ENCODE peak calls at places on chromosomes 11 and 22, in ten cellular contexts. J is sigmoid colon, Q is AG04449, Z is HFF-Myc, V is prostate gland, N is cardiac fibroblast, U is H1, T is upper lobe of right lung, S is kidney epithelial cell, E is left lung. W is an unnamed sample.

GRCh38 chr22:47740109-47740805 is 977.8 kb downstream of the TBC1D22A start:
- DNase-seq in S (no peak), V (no peak), T (no peak), E (no peak), U (no peak), N (no peak), J (no peak), Q (no peak), Z (no peak), W (no peak)

GRCh38 chr11:16382638-16383380 is 26.5 kb upstream of the SOX6 start:
- DNase-seq in N (peak), V (no peak), E (no peak), J (no peak), Z (peak), U (no peak), Q (peak), S (no peak), T (no peak), W (no peak)

GRCh38 chr11:131036544-131036943 is 120.3 kb upstream of the SNX19 start:
- DNase-seq in Q (no peak), U (no peak), T (no peak), S (no peak), E (no peak), N (no peak), Z (no peak), J (no peak), V (no peak), W (no peak)

GRCh38 chr22:27581688-27582087 is 219.9 kb downstream of the MN1 start:
- DNase-seq in S (no peak), V (no peak), E (no peak), U (no peak), Z (peak), N (peak), J (peak), Q (no peak), T (no peak), W (no peak)

GRCh38 chr22:47301820-47302475 is 539.5 kb downstream of the TBC1D22A start:
- DNase-seq in T (no peak), V (no peak), U (no peak), J (no peak), Z (no peak), N (no peak), E (peak), Q (no peak), S (no peak), W (no peak)

GRCh38 chr22:24833881-24834495 is 28.0 kb downstream of the SGSM1 start:
- DNase-seq in U (no peak), N (no peak), T (no peak), V (no peak), S (no peak), Q (no peak), E (no peak), J (no peak), Z (no peak), W (no peak)

GRCh38 chr22:32788884-32789624 is 12.5 kb upstream of the TIMP3 start:
- DNase-seq in S (no peak), T (peak), N (peak), U (no peak), Z (no peak), E (no peak), V (peak), Q (no peak), J (peak), W (no peak)

GRCh38 chr11:26712497-26712896 is 9.4 kb downstream of the SLC5A12 start:
- DNase-seq in E (no peak), J (no peak), Z (no peak), Q (no peak), S (no peak), N (no peak), U (no peak), T (no peak), V (no peak), W (no peak)

GRCh38 chr11:77167111-77167626 is 39.1 kb downstream of the MYO7A start:
- DNase-seq in E (peak), S (no peak), Z (no peak), U (no peak), N (no peak), T (no peak), J (no peak), Q (no peak), V (no peak), W (no peak)

GRCh38 chr11:20160425-20161229 is at the start of gene DBX1:
- DNase-seq in S (no peak), J (no peak), Q (no peak), N (no peak), V (no peak), E (no peak), T (no peak), U (no peak), Z (no peak), W (no peak)

GRCh38 chr11:73270089-73270854 is 1.9 kb upstream of the P2RY6 start:
- DNase-seq in J (peak), U (no peak), Z (no peak), S (no peak), N (no peak), E (no peak), V (no peak), T (peak), Q (no peak), W (no peak)

GRCh38 chr22:35434061-35434750 is 34.3 kb downstream of the MCM5 start:
- DNase-seq in Z (no peak), U (no peak), J (no peak), Q (no peak), N (peak), S (no peak), V (no peak), T (no peak), E (no peak), W (no peak)

GRCh38 chr11:123206671-123207421 is 11.8 kb upstream of the CLMP start:
- DNase-seq in Z (no peak), J (peak), V (no peak), E (no peak), U (no peak), Q (no peak), T (no peak), N (no peak), S (no peak), W (no peak)

GRCh38 chr11:36296925-36297604 is 977 bp downstream of the PRR5L start:
- DNase-seq in T (no peak), Q (peak), U (no peak), J (no peak), V (no peak), N (peak), Z (no peak), E (no peak), S (no peak), W (no peak)

GRCh38 chr11:68396526-68396925 is 64.0 kb upstream of the PPP6R3 start:
- DNase-seq in T (no peak), U (no peak), E (peak), Q (no peak), N (no peak), J (no peak), S (no peak), Z (no peak), V (no peak), W (no peak)

GRCh38 chr11:63884191-63884590 is 32.8 kb downstream of the RCOR2 start:
- DNase-seq in Z (no peak), E (no peak), T (no peak), U (no peak), V (no peak), Q (no peak), N (no peak), S (no peak), J (no peak), W (no peak)

GRCh38 chr11:94958118-94958517 is 15.2 kb downstream of the CWC15 start:
- DNase-seq in V (no peak), Z (no peak), E (no peak), S (no peak), N (peak), J (no peak), T (no peak), Q (no peak), U (no peak), W (no peak)

GRCh38 chr11:1197431-1197885 is 25.4 kb upstream of the MUC5B start:
- DNase-seq in Q (no peak), N (no peak), U (no peak), J (peak), T (peak), S (no peak), V (no peak), Z (no peak), E (peak), W (no peak)

GRCh38 chr11:13010737-13011342 is 1.7 kb downstream of the RASSF10 start:
- DNase-seq in T (peak), Z (no peak), N (no peak), V (no peak), U (no peak), J (no peak), Q (no peak), E (peak), S (no peak), W (no peak)

GRCh38 chr11:129546266-129546665 is 170.6 kb downstream of the BARX2 start:
- DNase-seq in J (no peak), T (no peak), Q (no peak), N (no peak), V (no peak), U (no peak), E (no peak), S (no peak), Z (no peak), W (no peak)

GRCh38 chr11:46808804-46809431 is 37.2 kb downstream of the CKAP5 start:
- DNase-seq in T (no peak), Q (peak), V (no peak), S (no peak), E (no peak), Z (no peak), J (no peak), N (peak), U (no peak), W (no peak)

GRCh38 chr11:69906453-69906907 is 87.3 kb upstream of the FGF3 start:
- DNase-seq in V (no peak), U (no peak), E (no peak), Z (no peak), Q (no peak), T (no peak), S (no peak), J (no peak), N (no peak), W (no peak)

GRCh38 chr22:42662114-42663021 is 13.2 kb upstream of the CYB5R3 start:
- DNase-seq in Q (no peak), S (no peak), E (peak), U (no peak), J (peak), Z (no peak), N (peak), V (peak), T (peak), W (no peak)

GRCh38 chr22:20219667-20220628 is 48.2 kb downstream of the RTN4R start:
- DNase-seq in Q (no peak), T (no peak), N (no peak), Z (no peak), E (no peak), J (no peak), S (no peak), U (no peak), V (no peak), W (no peak)

GRCh38 chr11:10623797-10624761 is 55.6 kb upstream of the LYVE1 start:
- DNase-seq in J (peak), E (peak), U (peak), N (peak), T (peak), V (no peak), Q (no peak), Z (no peak), S (no peak), W (no peak)

GRCh38 chr22:28585324-28585723 is 94.3 kb downstream of the TTC28 start:
- DNase-seq in S (no peak), V (no peak), Q (no peak), E (peak), N (no peak), U (no peak), Z (no peak), J (no peak), T (no peak), W (no peak)

GRCh38 chr11:3095712-3096361 is 38.6 kb upstream of the CARS1 start:
- DNase-seq in E (no peak), V (no peak), U (no peak), T (peak), J (peak), N (peak), Q (no peak), Z (peak), S (no peak), W (no peak)

GRCh38 chr11:8365542-8365941 is 101.9 kb upstream of the LMO1 start:
- DNase-seq in N (no peak), V (no peak), Q (no peak), J (no peak), U (no peak), S (no peak), E (peak), Z (no peak), T (peak), W (no peak)

GRCh38 chr11:45890886-45891550 is 5.6 kb downstream of the MAPK8IP1 start:
- DNase-seq in E (peak), V (no peak), S (no peak), N (no peak), U (no peak), Z (no peak), T (no peak), J (no peak), Q (no peak), W (no peak)

GRCh38 chr22:40347300-40347699 is 1.0 kb downstream of the ADSL start:
- DNase-seq in N (no peak), V (no peak), Q (no peak), T (no peak), S (no peak), J (no peak), E (no peak), U (no peak), Z (no peak), W (no peak)

GRCh38 chr11:111450480-111451320 is 61.5 kb downstream of the BTG4 start:
- DNase-seq in E (no peak), Q (no peak), N (no peak), V (no peak), U (no peak), S (no peak), T (no peak), Z (no peak), J (no peak), W (no peak)

GRCh38 chr11:29100967-29101366 is 915.9 kb downstream of the KCNA4 start:
- DNase-seq in N (no peak), E (no peak), S (no peak), Z (no peak), U (no peak), V (no peak), Q (no peak), J (no peak), T (no peak), W (no peak)

GRCh38 chr11:133927690-133928627 is 28.8 kb downstream of the IGSF9B start:
- DNase-seq in N (peak), U (no peak), J (peak), V (peak), S (no peak), Q (no peak), E (peak), Z (no peak), T (peak), W (peak)

GRCh38 chr11:120208777-120209176 is 2.1 kb upstream of the OAF start:
- DNase-seq in V (no peak), J (peak), Q (no peak), E (no peak), Z (peak), T (no peak), N (peak), S (no peak), U (no peak), W (no peak)

GRCh38 chr22:31361743-31362142 is 15.6 kb upstream of the PATZ1 start:
- DNase-seq in U (no peak), N (no peak), E (no peak), T (no peak), S (no peak), J (no peak), Q (no peak), Z (no peak), V (no peak), W (no peak)

GRCh38 chr11:2699185-2699530 is 636 bp downstream of the KCNQ1OT1 start:
- DNase-seq in N (peak), Q (no peak), J (no peak), E (peak), U (no peak), Z (no peak), S (no peak), T (peak), V (no peak), W (no peak)

GRCh38 chr11:119975561-119976152 is 162.3 kb downstream of the TRIM29 start:
- DNase-seq in N (no peak), U (peak), Z (no peak), Q (no peak), E (peak), J (no peak), V (no peak), S (no peak), T (no peak), W (no peak)

GRCh38 chr22:35846804-35847203 is 129.1 kb downstream of the APOL5 start:
- DNase-seq in E (no peak), Q (no peak), U (no peak), J (no peak), N (no peak), T (no peak), V (no peak), Z (no peak), S (peak), W (no peak)

GRCh38 chr11:61554172-61554988 is 26.5 kb downstream of the SYT7 start:
- DNase-seq in N (no peak), E (peak), U (no peak), T (no peak), S (no peak), Q (no peak), V (no peak), J (no peak), Z (no peak), W (no peak)

GRCh38 chr11:61553373-61554171 is 27.3 kb downstream of the SYT7 start:
- DNase-seq in Q (no peak), J (no peak), V (peak), N (no peak), T (no peak), Z (no peak), S (no peak), U (no peak), E (peak), W (no peak)

GRCh38 chr11:61555978-61556377 is 24.9 kb downstream of the SYT7 start:
- DNase-seq in N (no peak), Z (no peak), V (no peak), J (no peak), U (no peak), Q (no peak), T (no peak), E (peak), S (no peak), W (no peak)

GRCh38 chr11:61556621-61557020 is 24.3 kb downstream of the SYT7 start:
- DNase-seq in U (no peak), Q (no peak), E (no peak), J (no peak), V (no peak), S (no peak), Z (no peak), N (no peak), T (no peak), W (no peak)

DNA sequence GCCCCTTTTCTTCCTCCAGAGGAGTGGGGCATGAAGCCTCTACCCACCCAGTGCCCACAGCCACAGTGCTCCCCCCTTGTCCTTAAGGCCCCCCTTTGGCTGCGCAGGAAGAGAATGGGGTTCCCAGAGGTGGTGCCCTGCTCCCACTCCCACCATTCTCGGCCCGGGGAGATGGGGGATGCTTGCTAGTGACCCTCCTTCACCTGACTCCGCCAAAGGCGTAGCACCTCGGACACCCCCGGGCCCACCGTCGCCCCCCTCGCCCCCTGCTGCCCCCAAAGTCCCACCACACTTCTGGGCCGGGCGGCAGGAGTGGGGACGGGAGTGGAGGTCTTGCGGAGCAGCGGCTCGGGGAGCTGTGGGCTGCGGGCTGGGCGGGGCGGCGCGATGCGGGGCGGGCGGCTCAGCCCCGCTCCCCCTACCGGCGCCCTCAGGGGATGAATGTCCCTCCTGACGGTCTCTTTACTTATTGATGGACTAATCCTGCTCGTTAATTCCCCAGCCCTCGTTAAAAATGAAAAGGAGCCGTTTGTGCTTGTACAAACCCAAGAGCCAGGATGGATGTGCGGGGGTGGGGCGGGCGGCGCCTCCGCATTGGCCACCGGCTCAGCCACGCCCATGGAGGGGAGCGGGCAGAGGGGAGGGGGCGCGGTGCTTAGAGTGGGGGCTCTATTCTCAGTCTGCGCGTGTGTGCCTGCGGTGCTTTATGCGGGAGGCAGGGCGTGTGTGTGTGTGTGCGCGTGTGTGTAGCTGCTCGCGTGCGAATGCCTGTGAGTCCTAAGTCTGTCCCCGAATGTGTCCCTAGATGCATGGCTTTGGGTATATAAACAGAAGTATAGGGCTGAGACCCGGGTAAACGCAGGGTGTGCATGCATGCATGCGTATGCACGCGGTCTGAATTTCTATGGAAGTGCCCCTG is 25.6 kb downstream of the SYT7 start:
- DNase-seq in T (no peak), Q (no peak), V (peak), N (no peak), S (no peak), J (no peak), E (peak), U (no peak), Z (no peak), W (no peak)
- TF ChIP-seq CTCF in T (peak), Q (no peak), V (peak), N (peak), S (no peak), J (no peak), E (no peak), U (peak), Z (peak), W (peak)

GRCh38 chr11:31825453-31826391 is 14.6 kb upstream of the PAX6 start:
- DNase-seq in Q (no peak), V (no peak), J (no peak), E (peak), S (no peak), U (no peak), Z (no peak), T (no peak), N (no peak), W (no peak)
- H3K4me3 ChIP-seq in Q (no peak), V (no peak), J (no peak), E (no peak), S (no peak), U (peak), Z (no peak), T (no peak), N (no peak), W (no peak)

DNA sequence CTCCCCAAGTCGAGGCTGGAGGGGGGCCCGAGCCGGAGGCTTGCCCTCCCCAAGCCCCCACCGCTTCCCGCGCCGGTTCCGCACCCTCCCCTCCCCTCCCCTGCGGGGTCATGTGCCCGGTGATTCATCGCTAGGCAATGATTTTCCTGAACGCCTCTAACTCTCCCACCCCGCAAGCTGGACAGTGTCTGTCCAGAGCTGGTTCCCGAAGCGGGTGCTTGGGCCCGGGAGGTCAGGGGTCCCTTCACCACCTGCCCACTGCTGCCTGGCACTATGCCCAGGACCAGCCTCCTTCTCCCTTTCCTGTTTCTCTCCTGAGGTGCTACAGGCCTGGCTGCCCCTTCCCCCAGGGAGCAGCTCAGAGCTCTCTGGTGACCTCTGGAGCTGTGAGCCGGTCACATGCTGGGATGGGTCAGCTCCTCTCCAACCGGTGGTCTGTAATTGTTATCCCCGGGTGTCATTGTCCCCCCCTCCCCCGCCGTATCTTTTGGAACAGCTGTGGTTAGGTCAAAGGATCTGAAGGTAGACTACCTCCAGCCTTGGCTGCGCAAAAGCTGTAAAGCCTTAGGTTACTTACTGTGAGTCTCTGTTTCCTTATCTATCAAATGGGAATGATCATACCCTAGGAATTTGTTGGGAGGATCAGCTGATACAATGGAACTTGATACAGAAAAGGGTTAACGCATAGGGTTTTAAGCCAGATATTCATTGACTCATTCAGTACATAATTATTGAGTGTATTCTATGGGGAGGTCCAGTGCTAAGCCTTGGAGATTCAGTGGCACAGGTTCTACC is 722 bp downstream of the STX3 start:
- DNase-seq in S (no peak), J (peak), V (peak), U (no peak), Q (no peak), T (peak), E (peak), Z (no peak), N (peak), W (no peak)
- TF ChIP-seq CTCF in S (peak), J (no peak), V (no peak), U (no peak), Q (peak), T (no peak), E (no peak), Z (no peak), N (no peak), W (peak)

DNA sequence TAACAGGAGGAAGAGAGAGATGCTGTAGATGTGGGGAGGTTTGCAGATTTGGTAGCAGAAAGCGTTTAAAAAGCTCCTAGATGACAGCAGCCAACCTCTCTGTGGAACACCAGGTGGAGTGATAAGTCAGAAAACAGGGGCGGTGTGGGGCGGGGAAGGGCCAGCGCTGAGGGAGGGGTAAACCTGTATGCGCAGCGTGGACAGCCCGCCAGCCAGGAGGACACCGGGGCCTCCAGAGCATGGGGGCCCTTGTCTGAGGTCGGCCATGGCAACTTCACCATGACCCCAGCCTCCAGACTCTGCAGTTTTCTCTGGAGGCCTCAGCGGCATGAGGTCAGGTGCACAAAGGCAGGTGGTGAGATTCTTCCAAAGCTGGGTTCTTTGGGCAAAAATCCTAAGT is 423.7 kb downstream of the BRD1 start:
- DNase-seq in T (no peak), S (no peak), U (no peak), V (no peak), Z (no peak), J (peak), E (no peak), N (no peak), Q (no peak), W (no peak)
- H3K4me3 ChIP-seq in T (no peak), S (no peak), U (no peak), V (no peak), Z (no peak), J (no peak), E (no peak), N (no peak), Q (no peak), W (no peak)